ENCODE peak calls at places on chromosome 14, in four cellular contexts. P is transverse colon, W is lower leg skin, L is adrenal gland. E is an unnamed sample.

GRCh38 chr14:67572608-67573007 is 27.5 kb downstream of the PIGH start:
- DNase-seq in P (no peak), W (no peak), L (no peak), E (no peak)

GRCh38 chr14:83764656-83765055 is 1765.3 kb upstream of the FLRT2 start:
- DNase-seq in P (no peak), W (no peak), L (no peak), E (no peak)

GRCh38 chr14:77653473-77653872 is 37.0 kb upstream of the SPTLC2 start:
- DNase-seq in P (no peak), W (peak), L (no peak), E (no peak)

GRCh38 chr14:58907803-58908202 is 270.0 kb downstream of the DACT1 start:
- DNase-seq in P (no peak), W (no peak), L (no peak), E (no peak)

GRCh38 chr14:88352299-88353097 is 29.4 kb upstream of the KCNK10 start:
- DNase-seq in P (no peak), W (no peak), L (no peak), E (no peak)

GRCh38 chr14:76920572-76921175 is 94.5 kb downstream of the LRRC74A start:
- DNase-seq in P (no peak), W (no peak), L (no peak), E (no peak)

GRCh38 chr14:89619616-89620273 is 202.7 kb upstream of the FOXN3 start:
- DNase-seq in P (no peak), W (no peak), L (no peak), E (no peak)

GRCh38 chr14:93764211-93764659 is 24.1 kb downstream of the PRIMA1 start:
- DNase-seq in P (peak), W (no peak), L (no peak), E (no peak)

GRCh38 chr14:34872822-34873590 is 2.2 kb downstream of the BAZ1A start:
- DNase-seq in P (peak), W (no peak), L (no peak), E (no peak)

GRCh38 chr14:92520102-92520651 is 6.6 kb downstream of the RIN3 start:
- DNase-seq in P (no peak), W (no peak), L (no peak), E (no peak)

GRCh38 chr14:79631276-79631675 is 580.0 kb downstream of the DIO2 start:
- DNase-seq in P (no peak), W (no peak), L (no peak), E (no peak)

GRCh38 chr14:80456200-80456599 is 244.9 kb upstream of the DIO2 start:
- DNase-seq in P (no peak), W (no peak), L (no peak), E (no peak)

GRCh38 chr14:77027538-77028383 is 747 bp downstream of the IRF2BPL start:
- DNase-seq in P (peak), W (peak), L (peak), E (peak)

GRCh38 chr14:39430762-39431415 is 1.3 kb downstream of the FBXO33 start:
- DNase-seq in P (no peak), W (no peak), L (no peak), E (no peak)

GRCh38 chr14:60656755-60657608 is 7.7 kb upstream of the SIX1 start:
- DNase-seq in P (peak), W (peak), L (peak), E (peak)

GRCh38 chr14:35337557-35338255 is 45.5 kb downstream of the PSMA6 start:
- DNase-seq in P (no peak), W (no peak), L (peak), E (no peak)

GRCh38 chr14:44405350-44405619 is 101.8 kb downstream of the FSCB start:
- DNase-seq in P (no peak), W (no peak), L (no peak), E (no peak)

GRCh38 chr14:64118892-64119291 is 175.3 kb downstream of the ESR2 start:
- DNase-seq in P (no peak), W (no peak), L (no peak), E (no peak)

GRCh38 chr14:69259531-69260245 is at the start of gene GALNT16:
- DNase-seq in P (peak), W (no peak), L (peak), E (no peak)

GRCh38 chr14:75040959-75041358 is 10.3 kb downstream of the MLH3 start:
- DNase-seq in P (no peak), W (no peak), L (no peak), E (no peak)

GRCh38 chr14:36028218-36028617 is 148.3 kb downstream of the PTCSC3 start:
- DNase-seq in P (no peak), W (no peak), L (no peak), E (no peak)

GRCh38 chr14:54396183-54396492 is 669 bp upstream of the CDKN3 start:
- DNase-seq in P (no peak), W (no peak), L (no peak), E (no peak)

GRCh38 chr14:73381379-73382013 is 76.8 kb downstream of the NUMB start:
- DNase-seq in P (no peak), W (no peak), L (no peak), E (no peak)

GRCh38 chr14:98070521-98070920 is 1201.5 kb downstream of the BCL11B start:
- DNase-seq in P (no peak), W (no peak), L (no peak), E (no peak)

GRCh38 chr14:98503086-98503815 is 768.7 kb downstream of the BCL11B start:
- DNase-seq in P (no peak), W (no peak), L (no peak), E (no peak)

GRCh38 chr14:24875203-24875840 is 174.6 kb downstream of the STXBP6 start:
- DNase-seq in P (no peak), W (no peak), L (no peak), E (no peak)

GRCh38 chr14:67524152-67524963 is 8.7 kb upstream of the PLEKHH1 start:
- DNase-seq in P (peak), W (no peak), L (no peak), E (no peak)

GRCh38 chr14:105021656-105022275 is 883 bp upstream of the CDCA4 start:
- DNase-seq in P (peak), W (no peak), L (peak), E (no peak)
- TF ChIP-seq POLR2A in P (no peak), W (no peak), L (no peak), E (no peak)

GRCh38 chr14:96205059-96205993 is 687 bp downstream of the BDKRB2 start:
- DNase-seq in P (no peak), W (no peak), L (no peak), E (no peak)
- H3K4me3 ChIP-seq in P (peak), W (peak), L (no peak), E (peak)

GRCh38 chr14:103524002-103524785 is 1.6 kb upstream of the CKB start:
- DNase-seq in P (no peak), W (no peak), L (no peak), E (no peak)
- TF ChIP-seq CTCF in P (no peak), W (no peak), L (no peak), E (no peak)

GRCh38 chr14:96501746-96502620 is at the start of gene PAPOLA:
- DNase-seq in P (peak), W (peak), L (peak), E (peak)
- TF ChIP-seq POLR2A in P (peak), W (peak), L (peak), E (peak)

DNA sequence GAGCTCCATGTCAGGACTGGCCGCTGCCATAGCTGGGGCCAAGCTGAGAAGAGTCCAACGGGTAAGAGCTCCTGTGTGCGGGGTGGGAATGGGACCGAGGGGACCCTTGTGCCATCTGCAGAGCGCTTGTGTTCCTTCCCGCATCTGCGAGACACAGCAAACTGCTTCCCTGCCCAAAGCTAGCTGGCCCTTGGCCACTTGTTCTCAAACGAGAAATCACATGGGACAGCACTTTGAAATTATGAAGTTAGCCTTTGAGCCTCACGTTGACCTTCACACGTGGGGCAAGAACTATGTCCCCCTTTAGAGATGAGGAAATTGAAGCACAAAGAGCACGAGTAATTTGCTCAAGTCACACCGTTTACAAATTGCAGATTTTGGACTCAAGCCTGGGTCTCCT is 30.8 kb downstream of the DEGS2 start:
- DNase-seq in P (no peak), W (no peak), L (no peak), E (no peak)
- H3K4me3 ChIP-seq in P (no peak), W (no peak), L (no peak), E (no peak)

GRCh38 chr14:30330452-30330851 is 228.5 kb upstream of the G2E3 start:
- DNase-seq in P (no peak), W (no peak), L (no peak), E (no peak)
- TF ChIP-seq CTCF in P (peak), W (no peak), L (no peak), E (no peak)

GRCh38 chr14:23023500-23024152 is 11.1 kb downstream of the PSMB5 start:
- DNase-seq in P (no peak), W (no peak), L (no peak), E (no peak)
- TF ChIP-seq POLR2A in P (no peak), W (no peak), L (no peak), E (no peak)

DNA sequence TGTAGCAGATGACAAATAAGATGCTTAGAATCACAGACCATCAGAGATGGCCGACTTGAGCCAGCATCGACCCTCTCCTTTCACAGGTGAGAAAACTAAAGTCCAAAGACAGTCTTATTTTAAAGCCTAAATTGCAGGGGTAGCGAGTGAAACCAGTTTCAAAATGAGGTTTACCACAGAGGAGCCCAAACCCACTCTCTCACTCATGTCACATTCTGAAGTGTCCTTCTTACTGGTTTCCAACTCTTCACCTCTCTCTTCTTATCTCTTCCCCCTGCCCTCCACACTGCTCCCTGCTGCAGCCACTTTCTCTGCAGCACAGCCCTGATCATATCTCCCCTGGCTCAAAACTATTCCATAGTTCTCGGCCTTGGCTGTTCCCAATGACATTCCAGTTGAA is 57.0 kb upstream of the NID2 start:
- DNase-seq in P (no peak), W (no peak), L (no peak), E (no peak)
- H3K4me3 ChIP-seq in P (no peak), W (no peak), L (no peak), E (no peak)

GRCh38 chr14:61694830-61695694 is at the start of gene HIF1A:
- DNase-seq in P (peak), W (peak), L (peak), E (peak)
- TF ChIP-seq CTCF in P (no peak), W (no peak), L (no peak), E (no peak)

DNA sequence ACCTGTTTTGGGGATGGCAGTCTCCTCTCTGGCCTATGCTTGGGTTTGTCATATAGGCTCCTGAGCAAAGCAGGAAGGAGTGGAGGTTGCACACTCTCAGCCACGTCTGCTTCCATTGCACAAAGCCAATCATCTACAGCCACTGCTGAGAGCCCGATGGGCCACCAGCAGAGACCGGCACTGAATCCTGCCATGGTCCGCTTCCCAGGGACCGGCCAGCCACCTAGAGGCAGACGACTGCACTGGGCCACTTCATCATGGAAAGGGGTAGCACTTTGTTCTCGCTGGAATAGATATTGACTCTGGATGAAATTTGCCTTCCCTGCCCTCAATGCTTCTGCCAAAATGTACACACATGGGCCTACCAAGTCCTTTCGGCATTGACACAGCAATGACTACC is 22.3 kb downstream of the DLK1 start:
- DNase-seq in P (no peak), W (peak), L (no peak), E (no peak)
- TF ChIP-seq POLR2A in P (no peak), W (no peak), L (no peak), E (no peak)

E was measured in gastrocnemius medialis.